ENCODE peak calls at places on chromosomes 3 and 15, in five cellular contexts. A is thoracic aorta, M is NCI-H2029, O is AG09319, N is T1000. W is an unnamed sample.

GRCh38 chr3:155983834-155984474 is 113.5 kb downstream of the GMPS start:
- DNase-seq in A (no peak), M (no peak), O (no peak), N (no peak), W (no peak)

GRCh38 chr15:88605507-88606436 is 15.4 kb upstream of the AEN start:
- DNase-seq in A (no peak), M (no peak), O (no peak), N (no peak), W (no peak)

GRCh38 chr3:184508938-184509337 is 52.6 kb upstream of the EPHB3 start:
- DNase-seq in A (no peak), M (peak), O (no peak), N (no peak), W (no peak)

GRCh38 chr3:25904248-25904647 is 114.4 kb downstream of the OXSM start:
- DNase-seq in A (no peak), M (no peak), O (no peak), N (no peak), W (no peak)

GRCh38 chr15:31372635-31373091 is 46.0 kb downstream of the KLF13 start:
- DNase-seq in A (no peak), M (peak), O (peak), N (peak), W (no peak)

GRCh38 chr15:100291106-100291505 is 50.7 kb downstream of the ADAMTS17 start:
- DNase-seq in A (no peak), M (no peak), O (no peak), N (no peak), W (no peak)

GRCh38 chr15:50183112-50183794 is 1.3 kb downstream of the SLC27A2 start:
- DNase-seq in A (no peak), M (no peak), O (no peak), N (no peak), W (no peak)

GRCh38 chr3:396293-396692 is 199.7 kb downstream of the CHL1 start:
- DNase-seq in A (no peak), M (no peak), O (peak), N (no peak), W (no peak)